ENCODE peak calls at places on chromosomes 6 and 20, in seven cellular contexts. K is heart left ventricle, H is AG04450, D is fibroblast of lung, R is cardiac muscle cell, M is right atrium auricular region, S is uterus. C is an unnamed sample. For H3K27me3, the result is how much of the 10 kb centered on the place peaks cover.

GRCh38 chr20:25271486-25272222 is 23.8 kb downstream of the PYGB start:
- DNase-seq in M (no peak), S (peak), K (peak), H (no peak), D (no peak), R (no peak), C (no peak)

GRCh38 chr20:64146301-64146935 is 17.8 kb upstream of the MYT1 start:
- DNase-seq in S (no peak), R (no peak), H (no peak), M (no peak), D (no peak), K (no peak), C (no peak)

GRCh38 chr6:108115598-108116058 is 41.1 kb upstream of the OSTM1 start:
- DNase-seq in R (peak), S (no peak), H (no peak), M (no peak), K (no peak), D (peak), C (peak)

GRCh38 chr20:39873286-39873685 is 815.8 kb downstream of the MAFB start:
- DNase-seq in M (no peak), H (no peak), S (no peak), R (no peak), K (no peak), D (no peak), C (no peak)

GRCh38 chr20:50413088-50413500 is 97.1 kb upstream of the PTPN1 start:
- DNase-seq in S (peak), R (no peak), D (peak), K (no peak), M (no peak), H (no peak), C (no peak)

GRCh38 chr6:45605971-45606370 is 228.2 kb upstream of the SUPT3H start:
- DNase-seq in D (no peak), S (no peak), M (no peak), K (no peak), R (no peak), H (no peak), C (no peak)

GRCh38 chr6:12313992-12314589 is 23.9 kb downstream of the EDN1 start:
- DNase-seq in S (no peak), R (no peak), M (no peak), K (no peak), D (no peak), H (no peak), C (peak)

GRCh38 chr6:49649982-49650381 is 13.3 kb upstream of the RHAG start:
- DNase-seq in H (no peak), M (no peak), S (no peak), K (no peak), R (no peak), D (no peak), C (no peak)

GRCh38 chr20:37389844-37390275 is 43.9 kb downstream of the SRC start:
- DNase-seq in K (no peak), S (no peak), H (no peak), D (no peak), M (no peak), R (no peak), C (no peak)

GRCh38 chr20:50049442-50050026 is 63.4 kb downstream of the UBE2V1 start:
- DNase-seq in K (no peak), D (no peak), R (no peak), S (no peak), M (no peak), H (no peak), C (no peak)

GRCh38 chr6:4664117-4664626 is 112.0 kb upstream of the CDYL start:
- DNase-seq in R (no peak), D (peak), S (peak), K (peak), H (peak), M (peak), C (peak)

GRCh38 chr6:112163295-112164257 is 76.2 kb downstream of the FAM229B start:
- DNase-seq in K (peak), H (no peak), D (peak), M (no peak), R (peak), S (peak), C (peak)

GRCh38 chr20:32231245-32231644 is 23.6 kb downstream of the POFUT1 start:
- DNase-seq in S (no peak), M (no peak), D (no peak), R (no peak), K (no peak), H (no peak), C (no peak)

GRCh38 chr20:19427480-19427879 is 215.0 kb downstream of the SLC24A3 start:
- DNase-seq in H (no peak), K (no peak), R (peak), S (no peak), M (no peak), D (no peak), C (no peak)

GRCh38 chr6:90241229-90241873 is 55.3 kb downstream of the BACH2 start:
- DNase-seq in D (no peak), H (no peak), K (peak), S (no peak), R (no peak), M (no peak), C (no peak)

GRCh38 chr6:84348801-84349200 is 121.4 kb upstream of the CEP162 start:
- DNase-seq in D (no peak), K (no peak), S (no peak), H (no peak), R (no peak), M (no peak), C (no peak)

GRCh38 chr6:147176795-147177194 is 27.4 kb upstream of the STXBP5 start:
- DNase-seq in S (no peak), M (no peak), D (no peak), H (no peak), R (no peak), K (no peak), C (no peak)

GRCh38 chr20:34074101-34074760 is 37.8 kb downstream of the EIF2S2 start:
- DNase-seq in D (no peak), M (no peak), H (no peak), R (no peak), K (no peak), S (no peak), C (no peak)

GRCh38 chr6:157239148-157239547 is 84.2 kb downstream of the TMEM242 start:
- DNase-seq in H (no peak), K (no peak), D (no peak), R (no peak), S (no peak), M (no peak), C (no peak)

GRCh38 chr6:157241411-157241979 is 81.8 kb downstream of the TMEM242 start:
- DNase-seq in R (no peak), H (no peak), M (no peak), D (no peak), K (no peak), S (no peak), C (peak)

GRCh38 chr6:157240960-157241311 is 82.4 kb downstream of the TMEM242 start:
- DNase-seq in D (no peak), K (no peak), M (no peak), H (no peak), R (no peak), S (peak), C (no peak)

GRCh38 chr6:157239671-157240058 is 83.7 kb downstream of the TMEM242 start:
- DNase-seq in K (no peak), S (no peak), H (no peak), R (no peak), D (no peak), M (no peak), C (no peak)

DNA sequence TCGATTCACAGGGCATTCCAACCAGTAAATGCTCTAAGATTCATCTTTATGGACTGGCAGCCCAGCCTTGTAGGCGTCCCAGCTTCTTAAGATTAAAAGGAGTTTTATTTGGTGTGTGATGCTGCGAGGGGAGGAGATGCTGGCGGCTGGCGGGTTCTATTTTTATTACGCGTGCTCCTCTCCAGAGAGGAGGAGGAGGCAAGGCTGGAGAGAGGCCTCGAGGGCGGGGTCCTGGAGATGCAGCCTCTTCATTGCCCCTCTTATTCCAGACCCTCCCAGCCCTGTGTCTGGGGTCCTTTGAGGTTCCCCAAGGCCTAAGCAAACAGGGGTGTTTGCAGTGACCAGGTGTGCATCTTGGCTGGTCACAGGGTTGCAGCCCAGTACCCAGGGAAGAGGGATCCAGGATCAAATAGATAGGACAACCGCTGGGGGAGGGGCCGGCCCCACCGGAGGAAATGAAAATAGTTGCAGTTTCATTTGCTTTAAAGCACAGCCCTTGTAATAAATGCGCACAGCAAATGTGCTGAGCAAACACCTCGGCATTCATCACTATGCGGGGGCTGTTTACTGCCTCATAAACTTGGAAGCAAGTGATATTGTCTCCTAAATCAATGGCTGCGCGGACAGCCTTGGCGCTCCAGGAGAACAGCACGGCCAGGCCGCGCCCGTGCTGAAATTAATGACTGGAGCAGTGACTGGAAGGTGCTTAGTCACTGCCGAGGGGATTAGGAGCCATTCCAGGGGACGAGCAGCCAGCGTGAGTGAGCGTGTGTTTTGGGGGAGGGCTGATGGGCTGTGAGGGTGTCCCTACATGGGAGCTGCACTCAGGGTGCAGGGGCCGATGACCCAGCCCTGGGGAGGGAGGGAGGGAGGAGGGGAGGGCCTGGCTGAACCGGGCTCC is 83.0 kb downstream of the TMEM242 start:
- DNase-seq in D (no peak), H (no peak), S (peak), K (no peak), M (peak), R (no peak), C (peak)
- H3K4me3 ChIP-seq in D (no peak), H (peak), S (peak), K (peak), M (no peak), R (no peak), C (peak)

DNA sequence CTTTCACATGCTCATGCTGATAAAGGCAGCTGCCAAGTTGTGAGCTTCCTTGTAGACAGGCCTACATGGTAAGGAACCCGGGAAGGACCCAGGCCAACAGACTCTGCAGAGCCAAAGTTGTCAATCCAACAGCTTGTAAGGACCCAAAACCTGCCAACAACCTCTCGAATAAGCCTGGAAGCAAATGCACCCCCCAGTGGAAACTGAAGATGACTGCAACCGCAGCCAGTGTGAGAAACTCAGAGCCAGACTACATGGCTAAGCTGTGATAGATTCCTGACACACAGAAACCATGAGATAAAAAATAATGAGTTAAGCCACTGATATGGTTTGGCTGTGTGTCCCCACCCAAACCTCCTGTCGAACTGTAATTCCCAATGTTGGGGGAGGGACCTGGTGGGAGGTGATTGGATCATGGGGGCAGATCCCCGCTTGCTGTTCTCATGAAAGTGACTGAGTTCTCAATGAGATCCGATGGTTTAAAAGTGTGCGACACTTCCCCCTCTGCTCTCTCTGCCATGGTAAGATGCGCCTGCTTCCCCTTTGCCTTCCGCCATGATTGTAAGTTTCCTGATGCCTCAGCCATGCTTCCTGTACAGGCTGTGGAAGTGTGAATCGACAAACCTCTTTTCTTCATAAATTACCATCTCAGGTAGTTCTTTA is 18.8 kb upstream of the CLPSL2 start:
- DNase-seq in M (no peak), K (no peak), R (peak), D (peak), S (no peak), H (no peak), C (no peak)
- TF ChIP-seq CTCF in M (peak), K (no peak), R (peak), D (peak), S (no peak), H (peak), C (no peak)

GRCh38 chr20:53175135-53175780 is 203.1 kb downstream of the TSHZ2 start:
- DNase-seq in M (no peak), K (no peak), H (no peak), S (no peak), D (no peak), R (no peak), C (no peak)
- H3K27me3 ChIP-seq in M (under half), K (under half), H (under half), S (under half), D (under half), R (under half), C (under half)

GRCh38 chr6:43307451-43308100 is 1.1 kb downstream of the CRIP3 start:
- DNase-seq in M (no peak), R (no peak), S (no peak), H (no peak), D (no peak), K (no peak), C (no peak)

GRCh38 chr6:43310624-43311023 is 2.0 kb upstream of the CRIP3 start:
- DNase-seq in R (no peak), S (no peak), D (no peak), M (no peak), K (no peak), H (no peak), C (no peak)

GRCh38 chr6:43310137-43310536 is 1.5 kb upstream of the CRIP3 start:
- DNase-seq in K (no peak), H (no peak), R (no peak), S (no peak), D (no peak), M (no peak), C (no peak)

GRCh38 chr6:43308101-43308989 is at the start of gene CRIP3:
- DNase-seq in M (no peak), R (peak), H (no peak), D (peak), S (peak), K (peak), C (peak)

GRCh38 chr6:43308990-43309477 is 408 bp upstream of the CRIP3 start:
- DNase-seq in H (no peak), S (no peak), K (no peak), D (no peak), M (no peak), R (no peak), C (no peak)
- H3K4me3 ChIP-seq in H (peak), S (no peak), K (peak), D (peak), M (peak), R (peak), C (peak)

GRCh38 chr6:151763303-151763702 is 44.2 kb upstream of the ESR1 start:
- DNase-seq in K (no peak), D (peak), H (no peak), R (no peak), S (peak), M (no peak), C (no peak)
- TF ChIP-seq CTCF in K (no peak), D (peak), H (peak), R (peak), S (no peak), M (peak), C (no peak)

GRCh38 chr6:1127597-1128288 is 184.2 kb upstream of the FOXQ1 start:
- DNase-seq in M (no peak), D (no peak), H (no peak), S (no peak), R (no peak), K (no peak), C (no peak)

GRCh38 chr6:1127129-1127528 is 184.8 kb upstream of the FOXQ1 start:
- DNase-seq in H (no peak), M (no peak), K (no peak), R (no peak), D (no peak), S (no peak), C (no peak)

GRCh38 chr6:1124885-1125284 is 187.0 kb upstream of the FOXQ1 start:
- DNase-seq in M (no peak), S (no peak), H (no peak), D (no peak), R (no peak), K (no peak), C (no peak)

GRCh38 chr6:1125297-1125696 is 186.6 kb upstream of the FOXQ1 start:
- DNase-seq in D (no peak), R (no peak), H (no peak), S (no peak), K (no peak), M (no peak), C (no peak)

DNA sequence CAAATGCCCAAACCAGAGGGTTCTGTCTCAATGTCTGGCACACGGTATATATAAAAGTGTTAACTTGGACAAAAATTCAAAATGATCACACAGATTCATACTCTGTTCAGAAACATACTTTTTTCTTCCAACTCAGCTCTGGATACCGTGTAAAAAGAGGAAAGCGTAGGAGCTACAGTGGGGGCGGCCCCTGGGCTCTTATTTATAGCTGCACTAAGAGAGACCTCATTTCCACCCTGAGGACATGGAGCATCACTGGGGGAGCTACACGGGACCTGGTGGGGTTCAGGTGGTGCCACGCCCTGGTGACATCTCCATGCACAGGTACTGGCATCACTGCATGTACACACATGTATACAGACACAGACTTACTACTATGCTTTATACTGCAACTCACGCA is 185.9 kb upstream of the FOXQ1 start:
- DNase-seq in H (no peak), D (no peak), M (no peak), S (no peak), R (no peak), K (no peak), C (no peak)
- H3K27me3 ChIP-seq in H (under half), D (under half), M (under half), S (under half), R (under half), K (under half), C (under half)